ENCODE peak calls at places on chromosomes 12 and 14, in eight cellular contexts. J is GM12864; P is NCI-H345; A is activated T-cell treated with anti-CD3 and anti-CD28 coated beads for 24 hours; I is GM13977; M is CD8-positive, alpha-beta memory T cell; Z is NAMALWA; G is NCI-H146. L is an unnamed sample.

GRCh38 chr12:69698769-69699540 is at the start of gene BEST3:
- DNase-seq in P (peak), I (no peak), Z (peak), G (peak), J (no peak), M (no peak), A (no peak), L (no peak)

GRCh38 chr12:110012137-110012536 is 12.9 kb downstream of the ANKRD13A start:
- DNase-seq in P (no peak), Z (peak), M (no peak), I (peak), J (no peak), G (no peak), A (no peak), L (no peak)

GRCh38 chr14:75877292-75877691 is 104.5 kb downstream of the TGFB3 start:
- DNase-seq in A (no peak), J (no peak), M (no peak), P (no peak), I (no peak), Z (no peak), G (no peak), L (no peak)

GRCh38 chr14:100476012-100476822 is 111.0 kb downstream of the BEGAIN start:
- DNase-seq in J (no peak), M (no peak), G (peak), I (no peak), A (no peak), Z (no peak), P (peak), L (no peak)

GRCh38 chr12:124769166-124769530 is 94.5 kb downstream of the SCARB1 start:
- DNase-seq in M (no peak), I (no peak), Z (no peak), J (no peak), P (no peak), A (no peak), G (no peak), L (no peak)

GRCh38 chr12:113601656-113602263 is 130.1 kb upstream of the LHX5 start:
- DNase-seq in P (no peak), J (no peak), A (no peak), G (no peak), I (no peak), M (no peak), Z (peak), L (no peak)

GRCh38 chr12:127054531-127054930 is 1212.4 kb upstream of the TMEM132C start:
- DNase-seq in J (no peak), G (no peak), Z (no peak), I (no peak), P (no peak), A (no peak), M (no peak), L (no peak)

GRCh38 chr14:55354500-55354899 is 57.1 kb downstream of the ATG14 start:
- DNase-seq in A (peak), I (peak), J (no peak), M (peak), P (peak), G (peak), Z (peak), L (peak)

GRCh38 chr12:21354641-21355040 is 18.1 kb upstream of the IAPP start:
- DNase-seq in P (no peak), G (no peak), A (no peak), I (no peak), J (no peak), Z (no peak), M (no peak), L (no peak)